ENCODE peak calls at places on chromosomes 5 and 9, in four cellular contexts. Q is activated CD8-positive, alpha-beta memory T cell treated with anti-CD3 and anti-CD28 coated beads, Interleukin-2, amount 50 U/mL, for 48 hours; L is HT-29; K is stimulated activated CD4-positive, alpha-beta T cell treated with anti-CD3 and anti-CD28 coated beads, TNF-alpha, amount 100 ng/mL, for 48 hours. X is an unnamed sample.

GRCh38 chr9:37936965-37937364 is 33.0 kb upstream of the SLC25A51 start:
- DNase-seq in Q (no peak), L (no peak), K (no peak), X (no peak)

GRCh38 chr5:59123595-59124561 is 541.0 kb downstream of the RAB3C start:
- DNase-seq in L (no peak), K (no peak), Q (no peak), X (peak)

GRCh38 chr9:109115931-109116541 is 3.7 kb downstream of the TMEM245 start:
- DNase-seq in K (no peak), L (no peak), Q (no peak), X (no peak)

GRCh38 chr9:127578952-127579853 is 32.9 kb upstream of the STXBP1 start:
- DNase-seq in Q (peak), L (peak), K (peak), X (peak)

GRCh38 chr5:160837749-160838593 is 14.0 kb downstream of the ATP10B start:
- DNase-seq in Q (no peak), K (no peak), L (no peak), X (no peak)

GRCh38 chr9:223167-223566 is 8.5 kb downstream of the DOCK8 start:
- DNase-seq in Q (no peak), L (no peak), K (no peak), X (no peak)

GRCh38 chr5:143682788-143683419 is 129.1 kb upstream of the HMHB1 start:
- DNase-seq in Q (no peak), L (no peak), K (no peak), X (no peak)

GRCh38 chr5:92527311-92528078 is 1053.5 kb downstream of the NR2F1-AS1 start:
- DNase-seq in K (no peak), Q (no peak), L (no peak), X (no peak)

GRCh38 chr5:175444060-175444904 is at the start of gene DRD1:
- DNase-seq in Q (peak), K (no peak), L (no peak), X (peak)

GRCh38 chr9:89010056-89010455 is 18.8 kb downstream of the S1PR3 start:
- DNase-seq in Q (no peak), L (no peak), K (no peak), X (no peak)

GRCh38 chr9:92887880-92888338 is 10.1 kb upstream of the ZNF484 start:
- DNase-seq in L (no peak), Q (no peak), K (no peak), X (peak)

GRCh38 chr5:97096096-97096648 is 46.2 kb downstream of the LIX1 start:
- DNase-seq in Q (no peak), L (no peak), K (no peak), X (no peak)

GRCh38 chr9:37512439-37512838 is 26.7 kb downstream of the POLR1E start:
- DNase-seq in K (no peak), Q (no peak), L (no peak), X (no peak)

GRCh38 chr5:135053278-135053677 is 19.2 kb upstream of the PITX1 start:
- DNase-seq in K (no peak), L (no peak), Q (no peak), X (no peak)

X was measured in central memory CD4-positive, alpha-beta T cell.